ENCODE peak calls at places on chromosomes 16 and 17, in four cellular contexts. A, O, T and S are unnamed samples.

GRCh38 chr17:29379084-29379811 is 10.9 kb upstream of the TAOK1 start:
- DNase-seq in A (no peak), O (no peak), T (no peak), S (no peak)

GRCh38 chr17:39950871-39951348 is 11.9 kb upstream of the GSDMA start:
- DNase-seq in A (no peak), O (peak), T (no peak), S (no peak)

GRCh38 chr17:21149626-21150025 is 22.9 kb downstream of the DHRS7B start:
- DNase-seq in A (no peak), O (no peak), T (no peak), S (no peak)

GRCh38 chr17:49387374-49388289 is 25.6 kb upstream of the ZNF652 start:
- DNase-seq in A (no peak), O (no peak), T (no peak), S (no peak)

GRCh38 chr16:82379601-82380000 is 209.6 kb upstream of the MPHOSPH6 start:
- DNase-seq in A (no peak), O (no peak), T (no peak), S (no peak)

GRCh38 chr16:23509763-23510153 is 536 bp downstream of the GGA2 start:
- DNase-seq in A (no peak), O (peak), T (peak), S (no peak)

GRCh38 chr16:78183886-78184553 is 84.6 kb downstream of the WWOX start:
- DNase-seq in A (no peak), O (no peak), T (no peak), S (no peak)

GRCh38 chr16:23508589-23509440 is 1.5 kb downstream of the GGA2 start:
- DNase-seq in A (no peak), O (peak), T (peak), S (no peak)

GRCh38 chr16:11597737-11598136 is 11.0 kb upstream of the LITAF start:
- DNase-seq in A (no peak), O (no peak), T (peak), S (no peak)

GRCh38 chr17:79825580-79825921 is 13.7 kb downstream of the CBX4 start:
- DNase-seq in A (no peak), O (no peak), T (no peak), S (no peak)

GRCh38 chr17:79019260-79019630 is 4.7 kb upstream of the C1QTNF1 start:
- DNase-seq in A (no peak), O (no peak), T (no peak), S (no peak)

GRCh38 chr16:90044111-90044551 is 24.9 kb upstream of the DBNDD1 start:
- DNase-seq in A (no peak), O (peak), T (no peak), S (no peak)

GRCh38 chr16:84459517-84459894 is 45.0 kb downstream of the MEAK7 start:
- DNase-seq in A (no peak), O (no peak), T (peak), S (no peak)

GRCh38 chr17:48579738-48580543 is 1.8 kb upstream of the HOXB4 start:
- DNase-seq in A (no peak), O (no peak), T (no peak), S (no peak)

GRCh38 chr17:60577147-60577925 is 22.7 kb upstream of the PPM1D start:
- DNase-seq in A (no peak), O (peak), T (no peak), S (peak)

GRCh38 chr17:74190807-74191206 is 12.7 kb upstream of the RPL38 start:
- DNase-seq in A (no peak), O (no peak), T (no peak), S (peak)

GRCh38 chr17:74995847-74996246 is 8.4 kb downstream of the CDR2L start:
- DNase-seq in A (no peak), O (no peak), T (no peak), S (no peak)

GRCh38 chr16:88533381-88533831 is 36.8 kb upstream of the ZC3H18 start:
- DNase-seq in A (no peak), O (no peak), T (peak), S (peak)

GRCh38 chr17:282000-282911 is 70.4 kb downstream of the RPH3AL start:
- DNase-seq in A (no peak), O (peak), T (no peak), S (no peak)

GRCh38 chr17:42674755-42675347 is 1.9 kb downstream of the PLEKHH3 start:
- DNase-seq in A (no peak), O (peak), T (no peak), S (peak)

GRCh38 chr17:82879241-82879640 is 39.4 kb upstream of the ZNF750 start:
- DNase-seq in A (no peak), O (no peak), T (no peak), S (no peak)

GRCh38 chr16:67277999-67278772 is 1.1 kb upstream of the PLEKHG4 start:
- DNase-seq in A (no peak), O (no peak), T (no peak), S (no peak)

GRCh38 chr17:70629902-70630301 is 460.6 kb downstream of the KCNJ2 start:
- DNase-seq in A (no peak), O (no peak), T (no peak), S (no peak)

GRCh38 chr17:31544186-31544585 is 152.7 kb downstream of the RAB11FIP4 start:
- DNase-seq in A (no peak), O (no peak), T (no peak), S (no peak)

GRCh38 chr16:30186782-30187555 is 3.6 kb downstream of the CORO1A start:
- DNase-seq in A (peak), O (peak), T (peak), S (peak)

GRCh38 chr16:50178397-50179018 is 25.4 kb downstream of the TENT4B start:
- DNase-seq in A (no peak), O (no peak), T (no peak), S (no peak)